ENCODE peak calls at places on chromosomes 11 and 22, in four cellular contexts. H is CD8-positive, alpha-beta T cell; Y is GM23338; R is progenitor cell of endocrine pancreas. N is an unnamed sample.

GRCh38 chr11:94734563-94735275 is 33.4 kb upstream of the AMOTL1 start:
- DNase-seq in H (no peak), Y (peak), R (no peak), N (no peak)

GRCh38 chr11:38323961-38324761 is 1726.1 kb upstream of the RAG2 start:
- DNase-seq in H (no peak), R (no peak), Y (no peak), N (no peak)

GRCh38 chr22:42303304-42304020 is 33.0 kb upstream of the TCF20 start:
- DNase-seq in H (no peak), Y (peak), R (no peak), N (no peak)

GRCh38 chr11:44628730-44629361 is 63.4 kb downstream of the CD82 start:
- DNase-seq in H (no peak), R (no peak), Y (no peak), N (peak)

GRCh38 chr11:74280494-74280893 is 30.9 kb downstream of the P4HA3 start:
- DNase-seq in Y (no peak), H (no peak), R (no peak), N (no peak)

GRCh38 chr11:337711-338110 is 17.1 kb upstream of the IFITM3 start:
- DNase-seq in Y (no peak), H (no peak), R (no peak), N (peak)

GRCh38 chr11:111629499-111629898 is 27.2 kb downstream of the SIK2 start:
- DNase-seq in H (no peak), Y (no peak), R (no peak), N (no peak)

GRCh38 chr11:74460065-74460464 is 7.3 kb downstream of the KCNE3 start:
- DNase-seq in H (no peak), Y (no peak), R (no peak), N (no peak)

GRCh38 chr11:128497057-128497957 is 90.1 kb downstream of the ETS1 start:
- DNase-seq in R (no peak), Y (no peak), H (no peak), N (no peak)

GRCh38 chr22:34845391-34845790 is 220.6 kb upstream of the ISX start:
- DNase-seq in H (no peak), R (no peak), Y (no peak), N (no peak)

GRCh38 chr22:24803064-24803542 is 2.9 kb upstream of the SGSM1 start:
- DNase-seq in R (peak), H (peak), Y (peak), N (no peak)

GRCh38 chr11:102780491-102780918 is at the start of gene MMP10:
- DNase-seq in Y (peak), H (no peak), R (no peak), N (no peak)

GRCh38 chr11:55942785-55943392 is 6.7 kb upstream of the OR5I1 start:
- DNase-seq in Y (peak), H (no peak), R (no peak), N (no peak)

GRCh38 chr11:70547821-70548670 is 149.7 kb downstream of the CTTN start:
- DNase-seq in H (no peak), Y (no peak), R (no peak), N (no peak)

GRCh38 chr11:244376-244775 is 7.6 kb downstream of the PSMD13 start:
- DNase-seq in Y (no peak), H (no peak), R (no peak), N (no peak)

GRCh38 chr11:77819921-77820564 is 479 bp downstream of the RSF1 start:
- DNase-seq in Y (peak), H (peak), R (peak), N (no peak)

GRCh38 chr11:29282088-29282487 is 734.7 kb downstream of the KCNA4 start:
- DNase-seq in H (no peak), Y (no peak), R (no peak), N (no peak)

GRCh38 chr11:91730071-91730470 is 494.5 kb upstream of the FAT3 start:
- DNase-seq in H (no peak), Y (no peak), R (no peak), N (no peak)

GRCh38 chr22:20268350-20269012 is 363 bp upstream of the RTN4R start:
- DNase-seq in H (peak), R (peak), Y (peak), N (no peak)

GRCh38 chr11:48078661-48079060 is 98.3 kb downstream of the PTPRJ start:
- DNase-seq in R (no peak), H (no peak), Y (no peak), N (no peak)

GRCh38 chr11:3169235-3169951 is 4.3 kb upstream of the OSBPL5 start:
- DNase-seq in Y (peak), H (no peak), R (no peak), N (peak)

GRCh38 chr11:117557321-117557720 is 229.7 kb downstream of the CEP164 start:
- DNase-seq in Y (no peak), H (no peak), R (no peak), N (no peak)

GRCh38 chr22:31089101-31090100 is 8.3 kb downstream of the SMTN start:
- DNase-seq in R (no peak), Y (peak), H (no peak), N (no peak)

GRCh38 chr11:75536786-75537629 is 11.3 kb upstream of the GDPD5 start:
- DNase-seq in H (no peak), Y (no peak), R (no peak), N (no peak)

GRCh38 chr11:117431436-117431835 is 103.8 kb downstream of the CEP164 start:
- DNase-seq in H (no peak), Y (no peak), R (no peak), N (peak)

GRCh38 chr11:119664063-119664572 is 64.9 kb downstream of the NECTIN1 start:
- DNase-seq in R (no peak), Y (peak), H (no peak), N (no peak)

GRCh38 chr11:65355776-65356393 is 1.3 kb downstream of the TIGD3 start:
- DNase-seq in Y (peak), R (no peak), H (no peak), N (peak)

GRCh38 chr11:34337016-34337415 is 20.8 kb downstream of the ABTB2 start:
- DNase-seq in H (no peak), R (no peak), Y (no peak), N (no peak)

DNA sequence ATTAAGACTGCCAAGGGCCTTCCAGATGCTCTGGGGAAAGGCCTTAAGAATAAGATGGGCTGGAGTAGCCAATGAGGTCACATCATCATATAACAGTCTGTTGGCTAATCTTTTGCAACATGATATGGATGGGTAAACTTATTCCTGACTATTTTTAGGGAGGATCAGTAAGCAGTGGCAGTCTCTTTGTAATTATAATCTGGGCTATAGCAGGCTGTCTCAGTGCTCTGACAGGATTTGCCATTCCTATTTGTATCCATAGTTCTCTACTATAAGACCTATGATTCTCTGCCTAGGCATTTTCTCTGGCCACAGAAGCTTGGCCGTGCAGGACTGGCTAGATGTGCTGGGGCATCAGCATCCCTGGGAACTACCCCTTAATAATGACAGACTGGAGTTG is 16.0 kb upstream of the CALCB start:
- DNase-seq in R (no peak), H (no peak), Y (no peak), N (no peak)
- TF ChIP-seq CTCF in R (no peak), H (no peak), Y (no peak), N (no peak)

GRCh38 chr11:8021920-8022319 is 34.8 kb downstream of the EIF3F start:
- DNase-seq in Y (no peak), H (no peak), R (no peak), N (no peak)
- TF ChIP-seq CTCF in Y (no peak), H (no peak), R (no peak), N (no peak)

GRCh38 chr11:116079580-116079979 is 575.4 kb upstream of the CADM1 start:
- DNase-seq in R (no peak), Y (no peak), H (no peak), N (no peak)

GRCh38 chr11:116082256-116082655 is 578.0 kb upstream of the CADM1 start:
- DNase-seq in H (no peak), Y (no peak), R (no peak), N (no peak)

GRCh38 chr11:116077092-116077491 is 572.9 kb upstream of the CADM1 start:
- DNase-seq in Y (no peak), H (no peak), R (no peak), N (no peak)

GRCh38 chr11:116073854-116074837 is 569.9 kb upstream of the CADM1 start:
- DNase-seq in Y (no peak), H (no peak), R (no peak), N (no peak)

GRCh38 chr11:116078101-116078561 is 573.9 kb upstream of the CADM1 start:
- DNase-seq in H (no peak), Y (peak), R (no peak), N (no peak)
- TF ChIP-seq CTCF in H (no peak), Y (peak), R (peak), N (peak)

GRCh38 chr11:45805305-45806071 is 539 bp downstream of the SLC35C1 start:
- DNase-seq in H (no peak), Y (peak), R (no peak), N (no peak)
- TF ChIP-seq CTCF in H (no peak), Y (no peak), R (no peak), N (no peak)

GRCh38 chr11:73178092-73178539 is 36.0 kb upstream of the FCHSD2 start:
- DNase-seq in Y (peak), H (peak), R (peak), N (no peak)
- TF ChIP-seq CTCF in Y (peak), H (peak), R (peak), N (peak)

DNA sequence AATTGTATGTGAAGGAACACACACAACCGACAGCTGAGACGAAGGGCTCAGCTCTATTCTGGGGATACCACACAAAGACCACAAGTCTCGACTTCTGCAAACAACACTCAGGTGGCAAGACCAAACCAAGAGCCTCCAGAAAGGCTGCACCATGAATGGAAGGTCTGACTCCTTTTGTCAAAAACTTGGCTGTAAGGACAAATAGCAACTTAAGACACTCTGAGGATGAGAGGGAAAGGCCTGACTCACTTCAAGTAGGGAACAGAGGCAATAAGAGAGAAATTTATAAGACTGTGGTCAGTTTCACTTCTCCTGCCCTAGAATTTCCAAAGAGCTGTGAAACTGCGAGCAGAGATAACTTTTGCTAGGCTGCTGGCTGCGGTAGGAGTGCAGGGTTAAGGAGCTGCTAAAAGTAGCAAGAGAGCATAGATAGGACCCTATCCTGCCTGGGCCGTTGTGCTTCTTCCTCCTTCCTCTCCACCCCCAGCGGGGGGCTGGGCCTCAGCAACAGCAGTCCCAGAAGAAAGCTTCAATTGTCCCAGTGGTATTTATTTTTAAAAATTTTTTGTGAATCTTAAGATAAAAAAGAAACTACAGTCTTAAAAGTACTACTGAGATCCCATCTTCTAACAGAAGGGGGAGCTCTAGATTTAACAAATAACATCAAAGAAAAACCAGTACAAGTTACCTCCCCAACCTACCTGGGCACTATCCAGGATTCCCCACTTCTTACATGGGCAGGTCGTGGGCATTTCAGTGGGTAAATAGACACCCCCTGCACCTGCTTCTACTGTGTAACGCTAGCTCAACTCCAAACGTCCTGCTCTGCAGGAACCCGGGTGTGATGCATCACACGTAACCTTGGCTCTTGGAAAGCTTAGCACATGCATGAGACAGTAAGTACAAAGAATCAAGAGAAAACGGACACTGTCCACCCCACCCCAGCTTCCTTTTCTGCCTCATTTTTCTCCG is 66.4 kb downstream of the SGSM3 start:
- DNase-seq in Y (peak), H (no peak), R (no peak), N (no peak)
- TF ChIP-seq CTCF in Y (peak), H (peak), R (peak), N (peak)

DNA sequence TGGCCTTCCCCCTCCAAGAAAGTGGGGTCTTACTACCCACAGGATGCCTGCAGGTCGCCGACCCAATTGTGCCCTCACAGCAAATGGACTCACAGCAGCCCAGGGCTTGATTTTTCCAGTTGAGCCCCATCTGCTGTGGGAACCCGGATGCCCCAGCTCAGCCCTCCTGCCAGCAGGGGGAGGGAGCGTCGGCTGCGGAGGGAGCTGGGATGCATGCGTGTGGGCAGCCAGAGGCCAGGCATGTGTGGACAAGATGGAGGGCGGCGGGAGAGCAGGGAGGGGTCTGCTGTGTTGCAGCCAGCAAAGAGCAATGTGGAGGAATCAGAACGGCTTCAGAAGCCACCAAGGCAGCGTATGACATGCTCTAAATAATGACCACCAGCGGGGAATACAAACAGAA is 41.0 kb upstream of the EIF3D start:
- DNase-seq in H (no peak), R (no peak), Y (peak), N (no peak)
- TF ChIP-seq CTCF in H (no peak), R (peak), Y (peak), N (peak)

GRCh38 chr11:62420882-62421281 is 2.0 kb downstream of the SCGB1A1 start:
- DNase-seq in R (no peak), Y (no peak), H (no peak), N (no peak)
- TF ChIP-seq CTCF in R (no peak), Y (no peak), H (no peak), N (no peak)